ENCODE peak calls at places on chromosome 11, in eight cellular contexts. X is sigmoid colon, S is spleen, K is vagina, I is Panc1, W is K562, J is stomach, H is H1. G is an unnamed sample.

GRCh38 chr11:67417425-67417824 is 1.9 kb downstream of the CARNS1 start:
- DNase-seq in X (no peak), S (no peak), K (no peak), I (no peak), W (no peak), J (no peak), H (no peak), G (no peak)

GRCh38 chr11:123742334-123742733 is 874 bp upstream of the ZNF202 start:
- DNase-seq in X (no peak), S (no peak), K (no peak), I (no peak), W (peak; percentile 22), J (no peak), H (no peak), G (no peak)

GRCh38 chr11:5705688-5706087 is 16.1 kb downstream of the TRIM22 start:
- DNase-seq in X (no peak), S (no peak), K (no peak), I (no peak), W (no peak), J (no peak), H (no peak), G (no peak)

GRCh38 chr11:68832476-68833176 is 9.1 kb downstream of the CPT1A start:
- DNase-seq in X (no peak), S (no peak), K (no peak), I (no peak), W (no peak), J (peak; percentile 56), H (no peak), G (no peak)

GRCh38 chr11:19812096-19812495 is 99.5 kb downstream of the NAV2 start:
- DNase-seq in X (no peak), S (no peak), K (no peak), I (no peak), W (no peak), J (no peak), H (no peak), G (no peak)

GRCh38 chr11:63729326-63729725 is 39.2 kb downstream of the ZFTA start:
- DNase-seq in X (no peak), S (no peak), K (no peak), I (no peak), W (no peak), J (no peak), H (no peak), G (no peak)

GRCh38 chr11:124745835-124746620 is 6.0 kb downstream of the VSIG2 start:
- DNase-seq in X (no peak), S (peak; percentile 89), K (no peak), I (no peak), W (no peak), J (no peak), H (no peak), G (no peak)

GRCh38 chr11:123251656-123252344 is 56.8 kb upstream of the CLMP start:
- DNase-seq in X (peak; percentile 89), S (no peak), K (no peak), I (no peak), W (no peak), J (no peak), H (no peak), G (no peak)

GRCh38 chr11:105582497-105582896 is 27.4 kb upstream of the GRIA4 start:
- DNase-seq in X (no peak), S (no peak), K (no peak), I (no peak), W (no peak), J (no peak), H (no peak), G (no peak)

GRCh38 chr11:87726511-87726910 is 448.7 kb downstream of the RAB38 start:
- DNase-seq in X (no peak), S (no peak), K (no peak), I (no peak), W (no peak), J (no peak), H (no peak), G (no peak)

GRCh38 chr11:58958500-58958899 is 19.2 kb downstream of the GLYATL1 start:
- DNase-seq in X (no peak), S (peak; percentile 75), K (no peak), I (no peak), W (peak; percentile 55), J (peak; percentile 57), H (peak; percentile 1), G (peak; percentile 9)

GRCh38 chr11:17014321-17014773 is at the start of gene PLEKHA7:
- DNase-seq in X (peak; percentile 47), S (peak; percentile 68), K (no peak), I (no peak), W (no peak), J (peak; percentile 34), H (no peak), G (no peak)

GRCh38 chr11:85811624-85812023 is 683 bp upstream of the SYTL2 start:
- DNase-seq in X (no peak), S (no peak), K (no peak), I (no peak), W (no peak), J (no peak), H (no peak), G (no peak)

GRCh38 chr11:124800226-124800929 is at the start of gene MSANTD2:
- DNase-seq in X (peak; percentile 91), S (peak; percentile 97), K (no peak), I (peak; percentile 17), W (peak; percentile 78), J (peak; percentile 86), H (peak; percentile 29), G (peak; percentile 82)

GRCh38 chr11:46674463-46675287 is 25.7 kb downstream of the ARHGAP1 start:
- DNase-seq in X (peak; percentile 40), S (peak; percentile 78), K (no peak), I (no peak), W (peak; percentile 51), J (no peak), H (peak; percentile 39), G (no peak)

GRCh38 chr11:105609832-105610781 is at the start of gene GRIA4:
- DNase-seq in X (peak; percentile 75), S (peak; percentile 73), K (no peak), I (no peak), W (no peak), J (peak; percentile 27), H (no peak), G (peak; percentile 29)

GRCh38 chr11:10041803-10042202 is 252.2 kb downstream of the SBF2 start:
- DNase-seq in X (no peak), S (no peak), K (no peak), I (no peak), W (no peak), J (no peak), H (no peak), G (no peak)

GRCh38 chr11:33258631-33259184 is 1.5 kb downstream of the HIPK3 start:
- DNase-seq in X (peak; percentile 80), S (no peak), K (no peak), I (peak; percentile 45), W (no peak), J (no peak), H (no peak), G (peak; percentile 80)

GRCh38 chr11:128831781-128832497 is 35.2 kb downstream of the KCNJ1 start:
- DNase-seq in X (no peak), S (no peak), K (no peak), I (no peak), W (no peak), J (no peak), H (no peak), G (peak; percentile 33)

GRCh38 chr11:11808992-11809583 is 32.7 kb upstream of the USP47 start:
- DNase-seq in X (no peak), S (no peak), K (no peak), I (no peak), W (no peak), J (no peak), H (no peak), G (no peak)
- H3K4me3 ChIP-seq in X (no peak overlapping the region), S (no peak overlapping the region), K (no peak overlapping the region), I (no peak overlapping the region), W (no peak overlapping the region), J (no peak overlapping the region), H (no peak overlapping the region), G (no peak overlapping the region)

DNA sequence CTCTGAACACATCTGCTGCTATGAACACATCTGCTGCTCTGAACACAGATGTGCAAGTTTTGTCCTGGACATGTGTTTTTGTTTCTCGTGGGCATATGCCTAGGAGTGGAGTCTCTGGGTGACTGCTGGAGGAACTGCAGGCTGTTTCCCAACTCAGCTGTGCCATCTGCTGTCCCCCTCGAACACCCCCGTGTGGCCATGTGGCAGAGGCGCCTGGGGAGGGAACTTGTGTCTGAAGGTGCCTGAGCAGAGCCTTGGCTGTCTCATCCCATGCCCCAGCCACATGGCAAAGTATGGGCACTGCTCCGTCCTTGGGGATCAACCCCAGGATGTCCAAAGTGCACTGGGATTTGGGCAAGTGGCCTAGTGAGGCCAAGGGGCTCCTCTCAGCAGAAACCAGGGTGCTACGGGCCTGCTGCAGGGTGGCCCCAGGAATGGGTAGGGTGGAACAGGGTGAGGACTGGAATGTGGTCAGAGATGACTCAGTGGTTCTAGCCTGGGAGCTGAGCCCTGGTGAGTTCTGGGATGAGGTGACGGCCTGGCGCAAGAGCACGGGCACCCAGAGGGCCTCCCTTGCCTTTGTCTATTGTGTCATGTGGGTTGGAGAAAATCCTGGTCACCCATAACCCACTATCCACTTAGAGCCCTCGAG is 14.7 kb downstream of the GATD1 start:
- DNase-seq in X (no peak), S (peak; percentile 76), K (no peak), I (no peak), W (peak; percentile 40), J (peak; percentile 47), H (no peak), G (no peak)
- TF ChIP-seq POLR2AphosphoS5 in X (no peak), S (peak; percentile 46), K (no peak), I (peak; percentile 43), W (no peak), J (no peak), H (no peak), G (no peak)

DNA sequence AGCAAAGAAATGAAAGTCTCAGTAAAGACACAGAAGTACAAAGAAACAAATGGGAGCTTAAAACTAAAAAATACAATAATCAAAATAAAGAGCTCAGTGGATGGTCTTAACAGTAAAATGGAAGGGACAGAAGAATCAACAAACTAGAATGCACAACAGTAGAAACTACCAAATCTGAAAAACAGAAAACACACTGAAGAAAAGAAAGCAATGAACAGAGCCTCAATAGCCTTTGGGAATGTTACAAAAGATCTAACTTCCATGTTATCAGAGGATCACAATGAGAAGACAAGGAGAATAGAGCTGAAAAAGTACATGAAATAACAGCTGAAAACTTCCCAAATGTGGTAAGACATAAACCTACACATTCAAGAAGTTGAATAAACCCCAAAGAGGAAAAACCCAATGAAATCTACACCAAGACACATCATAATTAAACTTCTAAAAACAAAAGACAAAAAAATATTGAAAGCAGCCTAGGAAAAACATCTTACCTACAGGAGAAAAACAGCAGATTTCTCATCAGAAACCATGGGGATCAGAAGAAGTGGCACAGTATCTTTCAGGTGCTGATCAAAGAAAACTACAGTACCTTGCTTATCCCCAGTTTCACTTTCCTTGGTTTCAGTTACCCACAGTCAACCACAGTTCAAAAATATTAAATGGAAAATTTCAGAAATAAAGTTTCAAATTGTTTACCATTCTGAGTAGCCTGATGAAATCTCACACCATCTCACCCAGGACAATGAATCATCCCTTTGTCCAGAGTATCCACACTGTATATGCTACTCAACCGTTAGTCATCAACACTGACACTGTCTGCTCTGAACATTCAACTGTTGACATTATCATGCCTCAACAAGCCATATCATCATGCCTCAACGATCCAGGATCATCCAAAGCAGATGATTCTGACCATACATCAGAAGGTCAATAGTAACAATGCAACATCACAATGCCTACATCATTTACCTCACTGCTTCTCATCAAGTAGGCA is 22.2 kb downstream of the RRAS2 start:
- DNase-seq in X (no peak), S (no peak), K (no peak), I (peak; percentile 88), W (peak; percentile 29), J (no peak), H (no peak), G (peak; percentile 71)
- H3K4me3 ChIP-seq in X (no peak overlapping the region), S (no peak overlapping the region), K (no peak overlapping the region), I (no peak overlapping the region), W (no peak overlapping the region), J (no peak overlapping the region), H (no peak overlapping the region), G (no peak overlapping the region)

GRCh38 chr11:76783294-76783900 is at the start of gene TSKU:
- DNase-seq in X (no peak), S (no peak), K (no peak), I (no peak), W (no peak), J (no peak), H (no peak), G (no peak)
- TF ChIP-seq POLR2AphosphoS5 in X (no peak), S (no peak), K (no peak), I (peak; percentile 28), W (no peak), J (no peak), H (peak; percentile 38), G (peak; percentile 50)